ENCODE peak calls at places on chromosome 10, in five cellular contexts. One of them, this sample, is unnamed.

GRCh38 chr10:29186221-29186620 is 102.6 kb upstream of the LYZL1 start:
- DNase-seq in PC-3: peak; percentile 2
- DNase-seq in Karpas-422: no peak
- DNase-seq in SK-N-SH: no peak
- DNase-seq in HCT116: no peak
- DNase-seq in this sample: no peak

GRCh38 chr10:35041502-35041879 is 48.6 kb downstream of the CUL2 start:
- DNase-seq in PC-3: no peak
- DNase-seq in Karpas-422: no peak
- DNase-seq in SK-N-SH: no peak
- DNase-seq in HCT116: peak; percentile 41
- DNase-seq in this sample: peak; percentile 40

GRCh38 chr10:100318201-100318600 is 11.8 kb downstream of the PKD2L1 start:
- DNase-seq in PC-3: no peak
- DNase-seq in Karpas-422: no peak
- DNase-seq in SK-N-SH: no peak
- DNase-seq in HCT116: no peak
- DNase-seq in this sample: no peak

GRCh38 chr10:35495521-35496238 is 109.5 kb upstream of the GJD4 start:
- DNase-seq in PC-3: no peak
- DNase-seq in Karpas-422: peak; percentile 44
- DNase-seq in SK-N-SH: peak; percentile 34
- DNase-seq in HCT116: no peak
- DNase-seq in this sample: peak; percentile 32

GRCh38 chr10:132369636-132370185 is 27.3 kb upstream of the PWWP2B start:
- DNase-seq in PC-3: no peak
- DNase-seq in Karpas-422: no peak
- DNase-seq in SK-N-SH: no peak
- DNase-seq in HCT116: no peak
- DNase-seq in this sample: no peak

GRCh38 chr10:71816421-71816851 is 34.6 kb downstream of the PSAP start:
- DNase-seq in PC-3: no peak
- DNase-seq in Karpas-422: no peak
- DNase-seq in SK-N-SH: no peak
- DNase-seq in HCT116: no peak
- DNase-seq in this sample: no peak

GRCh38 chr10:30835146-30835545 is 196.5 kb downstream of the ZNF438 start:
- DNase-seq in PC-3: no peak
- DNase-seq in Karpas-422: no peak
- DNase-seq in SK-N-SH: no peak
- DNase-seq in HCT116: no peak
- DNase-seq in this sample: no peak

GRCh38 chr10:15990523-15991129 is 130.3 kb upstream of the MINDY3 start:
- DNase-seq in PC-3: no peak
- DNase-seq in Karpas-422: no peak
- DNase-seq in SK-N-SH: no peak
- DNase-seq in HCT116: no peak
- DNase-seq in this sample: no peak

GRCh38 chr10:102400061-102400460 is 4.6 kb downstream of the NFKB2 start:
- DNase-seq in PC-3: no peak
- DNase-seq in Karpas-422: no peak
- DNase-seq in SK-N-SH: no peak
- DNase-seq in HCT116: no peak
- DNase-seq in this sample: no peak

DNA sequence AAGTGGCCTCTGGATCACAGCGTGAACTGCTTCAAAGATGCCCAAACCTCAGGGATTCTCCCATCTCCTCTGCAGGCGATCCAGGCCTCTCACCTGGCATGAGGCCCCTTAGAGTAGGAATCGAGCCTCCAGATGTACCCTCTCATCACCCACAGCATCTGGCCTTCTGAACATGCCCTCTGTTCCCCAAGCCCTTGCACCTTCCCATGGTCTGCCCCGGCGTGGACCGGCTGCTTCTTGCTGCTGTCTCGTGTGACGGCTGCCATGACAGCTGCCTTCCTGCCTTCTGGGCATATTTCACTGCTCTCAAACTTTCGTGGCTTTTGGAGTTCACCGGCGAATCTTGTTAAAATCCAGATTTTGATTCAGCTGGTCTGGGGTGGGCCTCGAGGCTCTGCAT is 157.2 kb upstream of the NPS start:
- DNase-seq in PC-3: no peak
- DNase-seq in Karpas-422: no peak
- DNase-seq in SK-N-SH: no peak
- DNase-seq in HCT116: no peak
- DNase-seq in this sample: no peak
- H3K9me2 ChIP-seq in PC-3: no peaks in the 10 kb centered on the region
- H3K9me2 ChIP-seq in Karpas-422: no peaks in the 10 kb centered on the region
- H3K9me2 ChIP-seq in SK-N-SH: no peaks in the 10 kb centered on the region
- H3K9me2 ChIP-seq in HCT116: no peaks in the 10 kb centered on the region
- H3K9me2 ChIP-seq in this sample: no peaks in the 10 kb centered on the region

GRCh38 chr10:125156196-125156595 is 4.2 kb downstream of the CTBP2 start:
- DNase-seq in PC-3: no peak
- DNase-seq in Karpas-422: no peak
- DNase-seq in SK-N-SH: no peak
- DNase-seq in HCT116: no peak
- DNase-seq in this sample: no peak
- H3K9ac ChIP-seq in PC-3: peak overlapping the region; percentile 87
- H3K9ac ChIP-seq in Karpas-422: no peak overlapping the region
- H3K9ac ChIP-seq in SK-N-SH: no peak overlapping the region
- H3K9ac ChIP-seq in HCT116: peak overlapping the region; percentile 69
- H3K9ac ChIP-seq in this sample: no peak overlapping the region

GRCh38 chr10:107740962-107741690 is 576.6 kb upstream of the SORCS1 start:
- DNase-seq in PC-3: peak; percentile 10
- DNase-seq in Karpas-422: no peak
- DNase-seq in SK-N-SH: no peak
- DNase-seq in HCT116: no peak
- DNase-seq in this sample: peak; percentile 71
- H3K4me3 ChIP-seq in PC-3: peak overlapping the region; percentile 27
- H3K4me3 ChIP-seq in Karpas-422: no peak overlapping the region
- H3K4me3 ChIP-seq in SK-N-SH: peak overlapping the region; percentile 20
- H3K4me3 ChIP-seq in HCT116: no peak overlapping the region
- H3K4me3 ChIP-seq in this sample: peak overlapping the region; percentile 61

GRCh38 chr10:1141261-1141660 is 85.1 kb downstream of the WDR37 start:
- DNase-seq in PC-3: no peak
- DNase-seq in Karpas-422: no peak
- DNase-seq in SK-N-SH: no peak
- DNase-seq in HCT116: no peak
- DNase-seq in this sample: no peak
- H3K9me2 ChIP-seq in PC-3: no peaks in the 10 kb centered on the region
- H3K9me2 ChIP-seq in Karpas-422: no peaks in the 10 kb centered on the region
- H3K9me2 ChIP-seq in SK-N-SH: no peaks in the 10 kb centered on the region
- H3K9me2 ChIP-seq in HCT116: no peaks in the 10 kb centered on the region
- H3K9me2 ChIP-seq in this sample: no peaks in the 10 kb centered on the region

GRCh38 chr10:119655566-119656001 is 4.4 kb downstream of the BAG3 start:
- DNase-seq in PC-3: peak; percentile 35
- DNase-seq in Karpas-422: no peak
- DNase-seq in SK-N-SH: peak; percentile 51
- DNase-seq in HCT116: no peak
- DNase-seq in this sample: peak; percentile 94
- H3K9ac ChIP-seq in PC-3: peak overlapping the region; percentile 93
- H3K9ac ChIP-seq in Karpas-422: no peak overlapping the region
- H3K9ac ChIP-seq in SK-N-SH: peak overlapping the region; percentile 51
- H3K9ac ChIP-seq in HCT116: no peak overlapping the region
- H3K9ac ChIP-seq in this sample: peak overlapping the region; percentile 98